ENCODE peak calls at places on chromosomes 7 and 10, in seven cellular contexts. S is transverse colon, C is coronary artery, Y is natural killer cell, H is nephron progenitor cell, O is suprapubic skin, B is mammary epithelial cell. Q is an unnamed sample.
A peak's percentile ranks its signal among the peaks of the same experiment; 100 is the strongest.

GRCh38 chr7:142152076-142152475 is 40.6 kb downstream of the MGAM2 start:
- DNase-seq in S (no peak), C (no peak), Y (no peak), H (no peak), O (no peak), B (no peak), Q (no peak)

GRCh38 chr10:119620241-119620753 is 23.5 kb upstream of the TIAL1 start:
- DNase-seq in S (no peak), C (no peak), Y (no peak), H (no peak), O (no peak), B (peak; percentile 21), Q (no peak)

GRCh38 chr7:104971290-104972071 is 42.5 kb upstream of the KMT2E start:
- DNase-seq in S (peak; percentile 66), C (no peak), Y (no peak), H (no peak), O (no peak), B (peak; percentile 72), Q (no peak)

GRCh38 chr10:11457336-11457735 is 154.1 kb downstream of the USP6NL start:
- DNase-seq in S (no peak), C (no peak), Y (no peak), H (no peak), O (no peak), B (no peak), Q (no peak)

GRCh38 chr10:132329565-132330485 is 2.2 kb upstream of the LRRC27 start:
- DNase-seq in S (no peak), C (no peak), Y (no peak), H (no peak), O (no peak), B (peak; percentile 11), Q (peak; percentile 45)

GRCh38 chr7:18895456-18895855 is 222.0 kb downstream of the TWIST1 start:
- DNase-seq in S (no peak), C (no peak), Y (no peak), H (no peak), O (no peak), B (peak; percentile 76), Q (no peak)

GRCh38 chr7:75039166-75039565 is 34.4 kb downstream of the RCC1L start:
- DNase-seq in S (no peak), C (no peak), Y (no peak), H (no peak), O (no peak), B (peak; percentile 89), Q (no peak)

GRCh38 chr10:21194510-21194993 is 297.4 kb upstream of the NEBL start:
- DNase-seq in S (peak; percentile 57), C (no peak), Y (no peak), H (no peak), O (no peak), B (peak; percentile 63), Q (no peak)

GRCh38 chr10:30493609-30494530 is 59.9 kb downstream of the MAP3K8 start:
- DNase-seq in S (peak; percentile 17), C (no peak), Y (peak; percentile 21), H (no peak), O (peak; percentile 80), B (peak; percentile 36), Q (no peak)

GRCh38 chr7:67716729-67717128 is 720.1 kb downstream of the TYW1 start:
- DNase-seq in S (no peak), C (no peak), Y (no peak), H (no peak), O (no peak), B (no peak), Q (no peak)

GRCh38 chr10:101222247-101222531 is 7.1 kb downstream of the LBX1 start:
- DNase-seq in S (no peak), C (no peak), Y (no peak), H (no peak), O (no peak), B (no peak), Q (no peak)

GRCh38 chr10:28661035-28661434 is 16.3 kb upstream of the BAMBI start:
- DNase-seq in S (no peak), C (no peak), Y (no peak), H (no peak), O (no peak), B (peak; percentile 68), Q (peak; percentile 26)

GRCh38 chr7:131072505-131073091 is 255.1 kb upstream of the MKLN1 start:
- DNase-seq in S (no peak), C (no peak), Y (no peak), H (no peak), O (no peak), B (peak; percentile 9), Q (no peak)

GRCh38 chr10:22681783-22682183 is 32.6 kb downstream of the PIP4K2A start:
- DNase-seq in S (no peak), C (no peak), Y (no peak), H (no peak), O (no peak), B (peak; percentile 77), Q (no peak)

GRCh38 chr10:24247841-24248240 is 38.9 kb downstream of the KIAA1217 start:
- DNase-seq in S (no peak), C (no peak), Y (no peak), H (no peak), O (no peak), B (no peak), Q (no peak)

GRCh38 chr7:79513271-79513670 is 59.8 kb upstream of the MAGI2 start:
- DNase-seq in S (no peak), C (no peak), Y (no peak), H (no peak), O (no peak), B (no peak), Q (no peak)

GRCh38 chr10:11693376-11693775 is 48.8 kb upstream of the ECHDC3 start:
- DNase-seq in S (no peak), C (no peak), Y (no peak), H (no peak), O (no peak), B (no peak), Q (no peak)

GRCh38 chr10:31413325-31413724 is 94.3 kb downstream of the ZEB1 start:
- DNase-seq in S (no peak), C (no peak), Y (no peak), H (no peak), O (no peak), B (no peak), Q (no peak)

GRCh38 chr7:1580422-1581030 is 10.7 kb upstream of the PSMG3 start:
- DNase-seq in S (no peak), C (no peak), Y (no peak), H (no peak), O (no peak), B (no peak), Q (no peak)

GRCh38 chr10:127186846-127187245 is 9.5 kb downstream of the INSYN2A start:
- DNase-seq in S (no peak), C (no peak), Y (no peak), H (no peak), O (no peak), B (no peak), Q (no peak)

DNA sequence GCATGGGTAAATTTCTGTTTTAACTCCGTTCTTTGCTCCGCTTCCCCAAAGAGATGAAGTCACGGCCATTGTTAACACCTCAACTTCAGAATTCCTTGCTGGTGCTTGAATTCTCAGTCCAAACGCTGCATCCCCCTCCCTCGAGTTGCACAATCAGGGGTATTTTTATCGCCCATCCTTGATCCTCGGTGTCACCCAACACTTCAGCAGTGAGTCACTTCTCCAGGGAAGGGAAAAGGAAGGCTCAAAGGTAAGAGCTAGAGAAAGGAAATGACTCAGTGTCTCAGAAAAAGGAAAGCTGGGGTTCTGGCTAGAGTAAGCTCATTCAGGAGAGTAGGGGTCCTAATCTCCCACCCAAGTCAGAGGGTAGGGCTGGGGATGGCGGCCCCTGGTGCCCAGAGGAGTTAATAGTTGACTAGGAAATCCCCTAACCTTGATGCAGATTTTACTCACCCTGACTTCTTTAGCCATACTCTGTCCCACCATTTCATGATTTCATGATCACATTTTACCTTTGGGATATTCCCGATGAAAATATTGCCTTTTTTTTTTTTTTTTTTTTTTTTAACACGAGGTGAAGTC is 39.8 kb upstream of the TRIM8 start:
- DNase-seq in S (no peak), C (no peak), Y (no peak), H (no peak), O (no peak), B (peak; percentile 79), Q (no peak)
- TF ChIP-seq CTCF in S (no peak), C (no peak), Y (no peak), H (no peak), O (no peak), B (no peak), Q (no peak)

DNA sequence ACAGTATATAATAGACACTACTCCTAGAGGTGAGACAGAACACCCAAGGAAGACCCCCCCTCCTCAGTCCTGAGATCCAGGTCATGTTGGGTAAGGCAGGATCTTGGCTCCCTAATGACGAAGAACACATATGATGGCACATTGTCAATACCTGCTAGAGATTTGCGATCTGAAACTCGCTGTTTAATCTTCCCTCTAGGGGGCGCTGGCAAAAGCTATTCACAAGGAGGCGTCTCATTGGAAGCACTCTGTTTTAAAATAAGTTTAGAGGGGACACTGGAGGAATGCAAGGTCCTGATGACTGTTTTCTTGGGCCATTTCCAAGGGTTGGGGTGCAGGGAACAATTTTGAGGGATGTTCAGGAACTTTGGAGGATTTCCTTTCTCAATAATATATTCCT is 1013.7 kb upstream of the MBL2 start:
- DNase-seq in S (no peak), C (no peak), Y (no peak), H (no peak), O (no peak), B (no peak), Q (no peak)
- TF ChIP-seq CTCF in S (peak; percentile 5), C (no peak), Y (no peak), H (peak; percentile 28), O (no peak), B (peak; percentile 44), Q (peak; percentile 13)

DNA sequence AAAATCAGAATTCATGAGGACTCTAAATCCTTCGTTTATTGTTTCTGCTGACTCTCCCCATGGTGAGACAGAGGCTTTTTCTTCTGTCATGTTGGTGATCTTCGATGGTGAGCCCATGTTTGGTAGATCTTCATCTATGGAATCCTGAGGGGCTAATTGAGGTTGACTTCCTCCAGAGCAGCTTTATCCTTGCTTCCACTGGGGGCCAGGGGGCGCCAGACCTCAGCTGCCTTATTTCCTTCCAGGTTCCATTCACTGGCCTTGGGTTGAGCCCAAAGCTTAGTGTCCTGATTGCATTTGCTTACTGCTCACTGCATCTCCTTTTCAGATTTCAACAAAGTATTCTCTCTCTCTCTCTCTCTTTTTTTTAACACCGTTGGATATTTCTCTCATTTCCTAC is 80.7 kb downstream of the GCC1 start:
- DNase-seq in S (peak; percentile 12), C (no peak), Y (no peak), H (peak; percentile 23), O (no peak), B (no peak), Q (no peak)
- TF ChIP-seq CTCF in S (peak; percentile 20), C (no peak), Y (peak; percentile 32), H (peak; percentile 41), O (no peak), B (peak; percentile 29), Q (peak; percentile 64)

GRCh38 chr7:124996778-124997177 is 67.2 kb upstream of the POT1 start:
- DNase-seq in S (no peak), C (no peak), Y (no peak), H (no peak), O (no peak), B (no peak), Q (no peak)
- TF ChIP-seq CTCF in S (no peak), C (no peak), Y (no peak), H (no peak), O (no peak), B (no peak), Q (no peak)

GRCh38 chr10:48523820-48524758 is 80.8 kb downstream of the ARHGAP22 start:
- DNase-seq in S (no peak), C (peak; percentile 72), Y (no peak), H (peak; percentile 72), O (peak; percentile 72), B (no peak), Q (no peak)
- TF ChIP-seq CTCF in S (peak; percentile 32), C (peak; percentile 39), Y (no peak), H (peak; percentile 57), O (peak; percentile 29), B (peak; percentile 3), Q (peak; percentile 67)

Q was measured in HFF-Myc.